ENCODE peak calls at places on chromosome 12, in five cellular contexts. W, B, U, H and O are unnamed samples.

GRCh38 chr12:87953257-87953860 is 75.8 kb downstream of the C12orf50 start:
- DNase-seq in W (peak), B (peak), U (peak), H (peak), O (peak)

GRCh38 chr12:176321-177181 is 37.4 kb downstream of the SLC6A12 start:
- DNase-seq in W (peak), B (peak), U (peak), H (no peak), O (no peak)

GRCh38 chr12:127811988-127812387 is 455.0 kb upstream of the TMEM132C start:
- DNase-seq in W (peak), B (no peak), U (peak), H (peak), O (no peak)

GRCh38 chr12:23423796-23424195 is 525.7 kb downstream of the SOX5 start:
- DNase-seq in W (no peak), B (no peak), U (no peak), H (no peak), O (no peak)

GRCh38 chr12:74365178-74365964 is 172.3 kb upstream of the ATXN7L3B start:
- DNase-seq in W (peak), B (peak), U (peak), H (peak), O (peak)

GRCh38 chr12:2240390-2240789 is 187.6 kb downstream of the CACNA1C start:
- DNase-seq in W (no peak), B (no peak), U (no peak), H (no peak), O (no peak)

GRCh38 chr12:14910090-14910915 is 24.6 kb upstream of the MGP start:
- DNase-seq in W (no peak), B (peak), U (peak), H (no peak), O (no peak)

GRCh38 chr12:93301171-93301570 is 76.6 kb upstream of the NUDT4 start:
- DNase-seq in W (no peak), B (no peak), U (no peak), H (no peak), O (no peak)

GRCh38 chr12:88639361-88639760 is 59.1 kb upstream of the KITLG start:
- DNase-seq in W (peak), B (no peak), U (no peak), H (no peak), O (no peak)

GRCh38 chr12:89832336-89832735 is 123.7 kb upstream of the ATP2B1 start:
- DNase-seq in W (no peak), B (no peak), U (no peak), H (no peak), O (no peak)

GRCh38 chr12:132158677-132159554 is 14.7 kb downstream of the NOC4L start:
- DNase-seq in W (no peak), B (no peak), U (no peak), H (no peak), O (no peak)

GRCh38 chr12:107903377-107904061 is 129.0 kb downstream of the ASCL4 start:
- DNase-seq in W (peak), B (peak), U (peak), H (peak), O (peak)
- TF ChIP-seq EZH2phosphoT487 in W (no peak), B (no peak), U (no peak), H (no peak), O (no peak)

GRCh38 chr12:55845785-55846496 is 3.2 kb upstream of the MMP19 start:
- DNase-seq in W (no peak), B (no peak), U (peak), H (no peak), O (no peak)

GRCh38 chr12:55840581-55841351 is 2.0 kb downstream of the MMP19 start:
- DNase-seq in W (no peak), B (no peak), U (no peak), H (no peak), O (no peak)

GRCh38 chr12:55843431-55843830 is 695 bp upstream of the MMP19 start:
- DNase-seq in W (no peak), B (no peak), U (no peak), H (no peak), O (no peak)

GRCh38 chr12:55845349-55845748 is 2.6 kb upstream of the MMP19 start:
- DNase-seq in W (no peak), B (no peak), U (no peak), H (no peak), O (no peak)

DNA sequence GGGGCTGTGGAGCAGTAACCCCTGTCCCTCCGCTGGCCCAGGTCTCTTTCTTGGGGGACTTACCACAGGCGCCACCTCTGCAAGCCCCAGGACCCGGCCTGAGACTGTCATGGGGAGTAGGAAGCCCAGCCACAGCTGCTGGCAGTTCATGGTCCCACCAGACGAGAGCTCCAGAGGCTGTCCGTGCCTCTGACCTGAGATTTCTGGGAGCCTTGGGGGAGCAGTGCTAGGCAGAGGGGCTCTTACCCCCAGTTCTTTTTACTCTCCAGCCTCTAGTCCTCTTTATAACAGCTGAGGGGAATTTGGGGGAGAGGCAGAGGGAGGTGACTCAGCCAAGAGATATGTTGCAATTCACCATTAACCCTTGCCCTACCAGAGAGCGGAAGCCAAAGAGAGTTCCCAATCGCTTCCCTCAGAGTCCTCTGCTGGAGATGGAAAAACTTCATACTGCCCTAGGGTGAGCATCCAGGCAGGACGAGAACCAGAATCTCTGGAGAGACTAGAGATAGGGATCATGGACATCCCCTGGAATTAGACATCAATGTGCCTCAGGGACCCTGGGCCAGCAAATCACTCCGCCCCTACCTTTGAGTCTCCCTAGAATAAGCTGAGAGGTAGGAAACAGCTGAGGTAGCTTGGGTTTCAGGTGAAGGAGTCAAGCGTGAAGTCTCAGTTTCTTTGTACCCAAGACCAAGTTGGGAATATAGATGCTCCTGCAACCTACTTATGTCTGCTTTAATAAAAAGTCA is at the start of gene MMP19:
- DNase-seq in W (peak), B (peak), U (peak), H (peak), O (no peak)
- TF ChIP-seq EZH2phosphoT487 in W (no peak), B (no peak), U (no peak), H (no peak), O (no peak)

GRCh38 chr12:20410746-20411145 is 42.4 kb downstream of the PDE3A start:
- DNase-seq in W (no peak), B (no peak), U (no peak), H (no peak), O (no peak)

GRCh38 chr12:20400003-20400402 is 31.7 kb downstream of the PDE3A start:
- DNase-seq in W (no peak), B (no peak), U (no peak), H (no peak), O (no peak)

GRCh38 chr12:20403230-20403629 is 34.9 kb downstream of the PDE3A start:
- DNase-seq in W (no peak), B (no peak), U (no peak), H (peak), O (no peak)

GRCh38 chr12:20409639-20410038 is 41.3 kb downstream of the PDE3A start:
- DNase-seq in W (no peak), B (no peak), U (no peak), H (no peak), O (no peak)

DNA sequence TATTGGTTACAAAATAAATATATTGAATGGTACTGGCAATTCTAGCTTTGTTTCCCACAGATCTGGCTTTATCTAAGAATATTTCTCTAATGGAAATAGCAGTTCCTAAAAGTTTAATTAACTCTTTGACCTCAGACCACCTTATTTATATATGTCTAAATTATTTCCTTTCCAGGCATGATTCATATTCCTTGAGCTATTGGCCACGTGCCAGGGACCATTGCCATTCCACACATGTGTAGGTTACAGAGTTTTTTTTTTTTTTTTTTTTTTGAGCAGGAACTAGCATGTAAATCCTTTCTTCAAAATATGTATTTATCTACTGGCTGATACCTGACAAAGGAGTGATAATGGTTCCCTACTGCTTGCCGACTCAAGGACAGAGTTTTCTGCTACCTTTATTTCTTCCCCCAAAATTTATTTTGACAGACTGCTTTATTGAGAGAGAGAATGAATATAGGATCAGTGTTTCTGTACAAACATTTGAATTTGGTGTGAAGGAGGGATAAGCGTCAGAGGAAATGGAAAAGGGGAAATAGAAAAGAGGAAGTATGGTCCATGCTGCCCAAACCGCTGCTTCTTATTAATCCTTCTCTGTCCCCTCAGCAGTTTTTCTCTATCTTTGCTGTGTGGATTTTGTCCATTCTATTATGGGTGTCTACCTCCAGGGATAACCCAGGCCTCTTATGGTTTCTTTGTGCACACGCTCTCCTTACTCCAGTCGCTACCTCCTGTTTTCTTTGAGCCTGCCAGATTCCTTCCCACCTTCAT is 36.4 kb downstream of the PDE3A start:
- DNase-seq in W (no peak), B (no peak), U (no peak), H (no peak), O (no peak)
- TF ChIP-seq EZH2phosphoT487 in W (no peak), B (no peak), U (no peak), H (no peak), O (no peak)

GRCh38 chr12:48818831-48819590 is 715 bp downstream of the CACNB3 start:
- DNase-seq in W (peak), B (no peak), U (peak), H (peak), O (peak)
- TF ChIP-seq EZH2phosphoT487 in W (no peak), B (no peak), U (no peak), H (no peak), O (no peak)

GRCh38 chr12:110079477-110080400 is 31.4 kb upstream of the C12orf76 start:
- DNase-seq in W (peak), B (no peak), U (no peak), H (peak), O (peak)
- TF ChIP-seq EZH2phosphoT487 in W (no peak), B (no peak), U (no peak), H (no peak), O (no peak)

GRCh38 chr12:85623726-85624125 is 212.5 kb downstream of the RASSF9 start:
- DNase-seq in W (no peak), B (no peak), U (no peak), H (no peak), O (no peak)
- TF ChIP-seq EZH2phosphoT487 in W (no peak), B (no peak), U (no peak), H (no peak), O (no peak)

GRCh38 chr12:39935839-39936238 is 170.0 kb downstream of the SLC2A13 start:
- DNase-seq in W (no peak), B (no peak), U (no peak), H (no peak), O (no peak)

GRCh38 chr12:39931231-39931630 is 174.7 kb downstream of the SLC2A13 start:
- DNase-seq in W (no peak), B (no peak), U (no peak), H (no peak), O (no peak)

GRCh38 chr12:39937119-39937518 is 168.8 kb downstream of the SLC2A13 start:
- DNase-seq in W (no peak), B (no peak), U (no peak), H (no peak), O (no peak)

GRCh38 chr12:39931857-39932256 is 174.0 kb downstream of the SLC2A13 start:
- DNase-seq in W (no peak), B (no peak), U (no peak), H (no peak), O (no peak)

GRCh38 chr12:39935275-39935674 is 170.6 kb downstream of the SLC2A13 start:
- DNase-seq in W (no peak), B (no peak), U (peak), H (no peak), O (no peak)
- TF ChIP-seq EZH2phosphoT487 in W (no peak), B (no peak), U (no peak), H (no peak), O (no peak)

GRCh38 chr12:8508912-8509841 is 4.1 kb upstream of the CLEC4D start:
- DNase-seq in W (no peak), B (no peak), U (no peak), H (peak), O (peak)
- TF ChIP-seq EZH2phosphoT487 in W (no peak), B (no peak), U (no peak), H (no peak), O (no peak)